ENCODE peak calls at places on chromosomes 7 and 10, in eight cellular contexts. L is DND-41; N is brain microvascular endothelial cell; B is MV-4-11; V is H7; X is stimulated activated CD4-positive, alpha-beta T cell treated with anti-CD3 and anti-CD28 coated beads, Interleukin-12 subunit alpha, Interleukin-12 subunit beta, amount 100 ng/mL, for 4 hours; Q is GM12878; Z is C1 segment of cervical spinal cord. J is an unnamed sample.

GRCh38 chr10:47184273-47184672 is 115.7 kb upstream of the GDF10 start:
- DNase-seq in L (no peak), N (no peak), B (no peak), V (no peak), X (no peak), Q (no peak), Z (no peak), J (no peak)

GRCh38 chr7:36708765-36709164 is 15.5 kb downstream of the AOAH start:
- DNase-seq in L (no peak), N (no peak), B (peak), V (no peak), X (no peak), Q (no peak), Z (no peak), J (no peak)

GRCh38 chr10:124010563-124011131 is 82.8 kb downstream of the CHST15 start:
- DNase-seq in L (no peak), N (no peak), B (no peak), V (peak), X (no peak), Q (no peak), Z (no peak), J (no peak)

GRCh38 chr10:68088744-68089143 is 13.7 kb upstream of the HERC4 start:
- DNase-seq in L (no peak), N (no peak), B (peak), V (no peak), X (no peak), Q (no peak), Z (no peak), J (no peak)

GRCh38 chr10:71621783-71622526 is 97.6 kb downstream of the C10orf105 start:
- DNase-seq in L (no peak), N (peak), B (no peak), V (peak), X (no peak), Q (no peak), Z (no peak), J (no peak)

GRCh38 chr10:116796910-116797513 is 52.3 kb upstream of the ENO4 start:
- DNase-seq in L (peak), N (peak), B (peak), V (peak), X (peak), Q (no peak), Z (peak), J (no peak)

GRCh38 chr7:50667338-50667737 is 102.1 kb upstream of the DDC start:
- DNase-seq in L (no peak), N (no peak), B (no peak), V (no peak), X (no peak), Q (no peak), Z (no peak), J (no peak)

GRCh38 chr10:123301077-123301875 is 147.1 kb downstream of the BUB3 start:
- DNase-seq in L (no peak), N (no peak), B (peak), V (peak), X (no peak), Q (no peak), Z (peak), J (no peak)

GRCh38 chr7:107559864-107560263 is 3.9 kb downstream of the COG5 start:
- DNase-seq in L (no peak), N (peak), B (no peak), V (no peak), X (no peak), Q (no peak), Z (no peak), J (no peak)

GRCh38 chr7:149615690-149616270 is 118.2 kb upstream of the ZNF746 start:
- DNase-seq in L (no peak), N (no peak), B (no peak), V (peak), X (no peak), Q (no peak), Z (no peak), J (no peak)

GRCh38 chr10:96502561-96503267 is 11.0 kb downstream of the TLL2 start:
- DNase-seq in L (no peak), N (no peak), B (no peak), V (no peak), X (no peak), Q (no peak), Z (no peak), J (no peak)

GRCh38 chr10:95840121-95840520 is 67.7 kb upstream of the CC2D2B start:
- DNase-seq in L (no peak), N (no peak), B (no peak), V (no peak), X (no peak), Q (no peak), Z (no peak), J (no peak)

GRCh38 chr7:124033093-124033806 is 383 bp upstream of the TMEM229A start:
- DNase-seq in L (no peak), N (no peak), B (no peak), V (peak), X (no peak), Q (no peak), Z (peak), J (no peak)

GRCh38 chr7:999921-1000593 is 17.1 kb downstream of the CYP2W1 start:
- DNase-seq in L (no peak), N (no peak), B (no peak), V (no peak), X (no peak), Q (peak), Z (no peak), J (no peak)

GRCh38 chr7:93036807-93037206 is 81.0 kb downstream of the SAMD9 start:
- DNase-seq in L (no peak), N (no peak), B (no peak), V (no peak), X (no peak), Q (peak), Z (no peak), J (no peak)

GRCh38 chr10:8923096-8923495 is 868.6 kb downstream of the GATA3 start:
- DNase-seq in L (no peak), N (no peak), B (no peak), V (no peak), X (no peak), Q (no peak), Z (no peak), J (no peak)

GRCh38 chr7:129741011-129741410 is 129.5 kb downstream of the NRF1 start:
- DNase-seq in L (no peak), N (no peak), B (no peak), V (no peak), X (no peak), Q (no peak), Z (no peak), J (no peak)

GRCh38 chr10:79253704-79254103 is 93.6 kb upstream of the PPIF start:
- DNase-seq in L (no peak), N (no peak), B (no peak), V (no peak), X (no peak), Q (no peak), Z (no peak), J (no peak)

GRCh38 chr7:138945169-138945568 is 36.0 kb downstream of the KIAA1549 start:
- DNase-seq in L (no peak), N (no peak), B (no peak), V (no peak), X (no peak), Q (no peak), Z (no peak), J (no peak)

GRCh38 chr7:23713285-23714235 is 3.5 kb downstream of the STK31 start:
- DNase-seq in L (no peak), N (peak), B (peak), V (no peak), X (no peak), Q (no peak), Z (no peak), J (no peak)

GRCh38 chr10:119022846-119023552 is 6.5 kb upstream of the NANOS1 start:
- DNase-seq in L (no peak), N (peak), B (no peak), V (peak), X (no peak), Q (no peak), Z (no peak), J (no peak)